ENCODE peak calls at places on chromosome 11, in five cellular contexts. One of them, this sample, is unnamed.

GRCh38 chr11:17526326-17526725 is 17.9 kb downstream of the USH1C start:
- DNase-seq in IMR-90: no peak
- DNase-seq in neuronal stem cell: no peak
- DNase-seq in uterus: no peak
- DNase-seq in DND-41: no peak
- DNase-seq in this sample: no peak

GRCh38 chr11:106424111-106424510 is 346.6 kb downstream of the AASDHPPT start:
- DNase-seq in IMR-90: peak
- DNase-seq in neuronal stem cell: no peak
- DNase-seq in uterus: no peak
- DNase-seq in DND-41: no peak
- DNase-seq in this sample: peak

GRCh38 chr11:83957038-83957900 is 671.1 kb upstream of the CCDC90B start:
- DNase-seq in IMR-90: no peak
- DNase-seq in neuronal stem cell: no peak
- DNase-seq in uterus: no peak
- DNase-seq in DND-41: no peak
- DNase-seq in this sample: no peak

GRCh38 chr11:69385832-69386415 is 92.0 kb downstream of the MYEOV start:
- DNase-seq in IMR-90: no peak
- DNase-seq in neuronal stem cell: no peak
- DNase-seq in uterus: no peak
- DNase-seq in DND-41: no peak
- DNase-seq in this sample: no peak

GRCh38 chr11:57890521-57890920 is 128.9 kb downstream of the CTNND1 start:
- DNase-seq in IMR-90: no peak
- DNase-seq in neuronal stem cell: no peak
- DNase-seq in uterus: no peak
- DNase-seq in DND-41: no peak
- DNase-seq in this sample: no peak

GRCh38 chr11:79708319-79708928 is 267.6 kb upstream of the TENM4 start:
- DNase-seq in IMR-90: peak
- DNase-seq in neuronal stem cell: peak
- DNase-seq in uterus: no peak
- DNase-seq in DND-41: peak
- DNase-seq in this sample: no peak

GRCh38 chr11:84558085-84558905 is 1068.8 kb downstream of the DLG2 start:
- DNase-seq in IMR-90: peak
- DNase-seq in neuronal stem cell: peak
- DNase-seq in uterus: no peak
- DNase-seq in DND-41: peak
- DNase-seq in this sample: peak

GRCh38 chr11:128261011-128261421 is 326.3 kb downstream of the ETS1 start:
- DNase-seq in IMR-90: no peak
- DNase-seq in neuronal stem cell: no peak
- DNase-seq in uterus: no peak
- DNase-seq in DND-41: no peak
- DNase-seq in this sample: no peak

GRCh38 chr11:34327804-34328631 is 29.8 kb downstream of the ABTB2 start:
- DNase-seq in IMR-90: peak
- DNase-seq in neuronal stem cell: no peak
- DNase-seq in uterus: peak
- DNase-seq in DND-41: no peak
- DNase-seq in this sample: no peak

GRCh38 chr11:32919338-32919737 is 26.7 kb downstream of the QSER1 start:
- DNase-seq in IMR-90: no peak
- DNase-seq in neuronal stem cell: no peak
- DNase-seq in uterus: no peak
- DNase-seq in DND-41: no peak
- DNase-seq in this sample: no peak

GRCh38 chr11:74493816-74494630 is 499 bp upstream of the LIPT2 start:
- DNase-seq in IMR-90: peak
- DNase-seq in neuronal stem cell: no peak
- DNase-seq in uterus: no peak
- DNase-seq in DND-41: no peak
- DNase-seq in this sample: no peak

GRCh38 chr11:61826930-61827572 is 1.0 kb upstream of the FADS2 start:
- DNase-seq in IMR-90: no peak
- DNase-seq in neuronal stem cell: no peak
- DNase-seq in uterus: no peak
- DNase-seq in DND-41: peak
- DNase-seq in this sample: no peak

GRCh38 chr11:48307760-48308386 is 1.9 kb downstream of the OR4S1 start:
- DNase-seq in IMR-90: peak
- DNase-seq in neuronal stem cell: peak
- DNase-seq in uterus: no peak
- DNase-seq in DND-41: peak
- DNase-seq in this sample: peak

GRCh38 chr11:12242071-12242672 is 131.8 kb downstream of the MICAL2 start:
- DNase-seq in IMR-90: no peak
- DNase-seq in neuronal stem cell: no peak
- DNase-seq in uterus: no peak
- DNase-seq in DND-41: peak
- DNase-seq in this sample: no peak

GRCh38 chr11:91495837-91496236 is 728.8 kb upstream of the FAT3 start:
- DNase-seq in IMR-90: no peak
- DNase-seq in neuronal stem cell: no peak
- DNase-seq in uterus: no peak
- DNase-seq in DND-41: no peak
- DNase-seq in this sample: no peak

GRCh38 chr11:22807855-22808558 is 21.6 kb downstream of the SVIP start:
- DNase-seq in IMR-90: peak
- DNase-seq in neuronal stem cell: no peak
- DNase-seq in uterus: no peak
- DNase-seq in DND-41: no peak
- DNase-seq in this sample: no peak

GRCh38 chr11:133952199-133953190 is 4.3 kb downstream of the IGSF9B start:
- DNase-seq in IMR-90: no peak
- DNase-seq in neuronal stem cell: no peak
- DNase-seq in uterus: no peak
- DNase-seq in DND-41: no peak
- DNase-seq in this sample: no peak

GRCh38 chr11:13098067-13098466 is 89.0 kb downstream of the RASSF10 start:
- DNase-seq in IMR-90: no peak
- DNase-seq in neuronal stem cell: no peak
- DNase-seq in uterus: no peak
- DNase-seq in DND-41: no peak
- DNase-seq in this sample: no peak

GRCh38 chr11:62830904-62831519 is 839 bp downstream of the STX5 start:
- DNase-seq in IMR-90: no peak
- DNase-seq in neuronal stem cell: no peak
- DNase-seq in uterus: no peak
- DNase-seq in DND-41: no peak
- DNase-seq in this sample: no peak

GRCh38 chr11:19193916-19194315 is 7.9 kb downstream of the CSRP3 start:
- DNase-seq in IMR-90: no peak
- DNase-seq in neuronal stem cell: no peak
- DNase-seq in uterus: no peak
- DNase-seq in DND-41: no peak
- DNase-seq in this sample: no peak

GRCh38 chr11:45142241-45142885 is 4.1 kb upstream of the PRDM11 start:
- DNase-seq in IMR-90: peak
- DNase-seq in neuronal stem cell: no peak
- DNase-seq in uterus: peak
- DNase-seq in DND-41: no peak
- DNase-seq in this sample: no peak

GRCh38 chr11:65502852-65503603 is 4.2 kb downstream of the MALAT1 start:
- DNase-seq in IMR-90: peak
- DNase-seq in neuronal stem cell: no peak
- DNase-seq in uterus: no peak
- DNase-seq in DND-41: no peak
- DNase-seq in this sample: no peak

GRCh38 chr11:42996742-42997307 is 315.0 kb upstream of the API5 start:
- DNase-seq in IMR-90: no peak
- DNase-seq in neuronal stem cell: no peak
- DNase-seq in uterus: no peak
- DNase-seq in DND-41: no peak
- DNase-seq in this sample: no peak

GRCh38 chr11:74579577-74580270 is 12.7 kb upstream of the POLD3 start:
- DNase-seq in IMR-90: no peak
- DNase-seq in neuronal stem cell: no peak
- DNase-seq in uterus: no peak
- DNase-seq in DND-41: no peak
- DNase-seq in this sample: no peak

DNA sequence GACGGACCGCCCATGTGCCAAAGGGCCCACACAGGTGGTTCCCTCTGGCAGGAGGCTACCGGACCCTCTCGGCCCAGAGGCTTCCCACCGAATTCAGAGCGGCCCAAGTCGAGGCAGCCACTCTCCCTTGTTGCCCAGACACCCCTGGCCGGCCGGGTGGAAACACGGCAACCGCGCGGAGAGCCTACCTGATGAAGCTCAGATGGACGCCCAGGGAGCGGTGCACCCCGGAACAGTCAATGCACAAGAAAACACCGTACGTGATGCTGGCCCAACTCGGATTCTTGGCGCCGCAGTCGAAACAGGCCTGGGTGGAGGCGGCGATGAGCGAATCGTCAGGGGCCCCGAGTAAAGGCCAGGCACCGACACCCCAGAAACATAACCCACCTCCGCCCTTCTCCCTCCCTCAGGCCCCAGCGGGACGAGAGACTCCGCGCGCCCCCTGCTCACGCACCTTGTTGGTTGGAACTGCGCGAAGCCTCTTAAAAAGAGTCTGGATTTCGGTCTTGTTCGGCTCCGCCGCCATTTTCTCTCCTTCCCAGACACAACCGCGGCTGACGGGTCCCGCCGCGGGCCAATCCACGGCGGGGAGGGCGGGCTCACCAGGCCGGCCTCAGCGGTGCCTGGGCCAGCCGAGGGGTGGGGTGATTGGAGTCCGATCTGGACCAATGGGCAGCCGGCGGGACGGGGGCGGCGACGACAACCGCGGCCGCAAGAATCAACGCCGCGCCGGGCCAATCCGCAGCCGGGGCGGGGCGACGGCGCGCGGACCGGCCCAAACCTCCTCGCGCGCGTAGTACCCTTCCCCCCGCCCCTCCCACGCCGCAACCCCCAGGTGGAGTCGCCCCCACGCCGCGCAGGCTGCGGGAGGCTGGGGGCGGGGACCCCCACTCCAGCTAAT is at the start of gene ARFGAP2:
- DNase-seq in IMR-90: peak
- DNase-seq in neuronal stem cell: peak
- DNase-seq in uterus: peak
- DNase-seq in DND-41: peak
- DNase-seq in this sample: peak
- H3K4me3 ChIP-seq in IMR-90: peak
- H3K4me3 ChIP-seq in neuronal stem cell: peak
- H3K4me3 ChIP-seq in uterus: peak
- H3K4me3 ChIP-seq in DND-41: peak
- H3K4me3 ChIP-seq in this sample: peak

DNA sequence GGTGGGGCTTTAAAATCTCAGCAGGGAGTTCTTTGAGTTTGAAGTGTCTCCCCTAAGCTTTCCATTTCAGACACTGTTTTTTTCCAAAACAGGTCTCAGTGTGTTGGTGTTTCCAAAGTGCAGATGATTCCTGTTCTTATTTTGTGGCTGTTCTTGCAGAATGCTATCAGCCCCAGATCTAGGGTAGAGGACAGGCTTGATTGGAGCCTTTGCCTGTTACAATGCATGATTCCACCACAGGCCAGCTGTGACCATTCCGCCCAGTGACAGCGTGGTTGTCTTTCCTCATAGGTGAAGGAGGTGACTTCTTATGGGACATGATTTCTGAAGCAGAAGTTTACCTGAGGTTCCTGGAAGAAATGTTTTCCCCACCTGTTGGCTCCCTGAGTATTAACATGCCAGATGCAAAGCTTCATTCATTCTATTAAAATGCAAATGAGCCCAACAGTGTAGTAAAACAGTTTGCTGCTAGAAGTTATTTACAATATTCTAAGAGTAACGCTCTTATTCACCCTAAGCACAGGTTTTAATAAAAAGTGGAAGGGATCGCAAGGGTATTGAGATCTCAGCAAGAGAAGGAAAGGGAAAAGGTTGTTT is 36.9 kb upstream of the BIRC3 start:
- DNase-seq in IMR-90: no peak
- DNase-seq in neuronal stem cell: no peak
- DNase-seq in uterus: no peak
- DNase-seq in DND-41: no peak
- DNase-seq in this sample: no peak
- H3K4me3 ChIP-seq in IMR-90: no peak
- H3K4me3 ChIP-seq in neuronal stem cell: no peak
- H3K4me3 ChIP-seq in uterus: no peak
- H3K4me3 ChIP-seq in DND-41: no peak
- H3K4me3 ChIP-seq in this sample: no peak

DNA sequence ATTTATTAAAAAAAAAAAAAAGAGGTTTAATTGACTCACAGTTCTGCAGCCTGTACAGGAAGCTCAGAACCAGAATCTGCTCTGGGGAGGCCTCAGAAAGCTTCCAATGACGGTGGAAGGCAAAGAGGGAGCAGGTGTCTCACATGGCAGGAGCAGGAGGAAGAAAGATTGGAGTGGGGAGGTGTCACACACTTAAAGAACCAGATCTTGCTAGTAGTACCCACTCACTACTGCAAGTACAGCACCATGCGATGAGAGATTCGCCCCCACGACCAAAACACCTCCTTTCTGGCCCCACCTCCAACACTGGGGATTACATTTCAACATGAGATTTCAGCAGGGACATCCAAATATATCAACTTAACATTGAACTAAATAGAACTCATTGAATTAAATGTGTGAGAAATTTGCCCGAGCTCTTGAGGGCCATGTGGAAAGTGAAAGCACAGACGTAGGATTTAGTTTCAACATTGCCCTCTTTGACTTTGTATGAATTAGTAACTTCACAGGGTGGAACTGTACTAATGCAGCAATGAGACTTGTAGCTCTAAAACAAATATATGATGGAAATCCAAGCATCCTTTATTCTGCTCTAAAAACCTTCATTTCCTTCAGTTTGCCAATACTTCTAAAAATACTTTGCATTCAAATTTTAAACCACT is 628.2 kb downstream of the FAM181B start:
- DNase-seq in IMR-90: no peak
- DNase-seq in neuronal stem cell: no peak
- DNase-seq in uterus: no peak
- DNase-seq in DND-41: no peak
- DNase-seq in this sample: no peak
- H3K4me3 ChIP-seq in IMR-90: no peak
- H3K4me3 ChIP-seq in neuronal stem cell: no peak
- H3K4me3 ChIP-seq in uterus: no peak
- H3K4me3 ChIP-seq in DND-41: no peak
- H3K4me3 ChIP-seq in this sample: no peak

GRCh38 chr11:46669606-46670243 is 30.7 kb downstream of the ARHGAP1 start:
- DNase-seq in IMR-90: no peak
- DNase-seq in neuronal stem cell: no peak
- DNase-seq in uterus: no peak
- DNase-seq in DND-41: no peak
- DNase-seq in this sample: no peak

GRCh38 chr11:46674463-46675287 is 25.7 kb downstream of the ARHGAP1 start:
- DNase-seq in IMR-90: peak
- DNase-seq in neuronal stem cell: peak
- DNase-seq in uterus: no peak
- DNase-seq in DND-41: peak
- DNase-seq in this sample: no peak

GRCh38 chr11:46672381-46672839 is 28.0 kb downstream of the ARHGAP1 start:
- DNase-seq in IMR-90: no peak
- DNase-seq in neuronal stem cell: no peak
- DNase-seq in uterus: no peak
- DNase-seq in DND-41: no peak
- DNase-seq in this sample: no peak

GRCh38 chr11:46673713-46674462 is 26.5 kb downstream of the ARHGAP1 start:
- DNase-seq in IMR-90: no peak
- DNase-seq in neuronal stem cell: no peak
- DNase-seq in uterus: no peak
- DNase-seq in DND-41: no peak
- DNase-seq in this sample: no peak

GRCh38 chr11:46671958-46672315 is 28.5 kb downstream of the ARHGAP1 start:
- DNase-seq in IMR-90: no peak
- DNase-seq in neuronal stem cell: no peak
- DNase-seq in uterus: no peak
- DNase-seq in DND-41: no peak
- DNase-seq in this sample: no peak
- H3K4me3 ChIP-seq in IMR-90: no peak
- H3K4me3 ChIP-seq in neuronal stem cell: no peak
- H3K4me3 ChIP-seq in uterus: no peak
- H3K4me3 ChIP-seq in DND-41: no peak
- H3K4me3 ChIP-seq in this sample: no peak

This sample was measured in BJ.